ENCODE peak calls at places on chromosomes 7 and 10, in five cellular contexts. I is spleen, U is right lobe of liver, T is PC-9, S is prostate gland. F is an unnamed sample.

GRCh38 chr7:100887186-100887954 is 2.1 kb downstream of the UFSP1 start:
- DNase-seq in I (peak; percentile 93), U (no peak), T (no peak), S (no peak), F (no peak)

GRCh38 chr10:102599565-102600327 is 44.5 kb upstream of the TRIM8 start:
- DNase-seq in I (peak; percentile 83), U (peak; percentile 48), T (no peak), S (no peak), F (no peak)

GRCh38 chr10:93357680-93358079 is 124.5 kb downstream of the MYOF start:
- DNase-seq in I (no peak), U (no peak), T (no peak), S (no peak), F (no peak)

GRCh38 chr7:123727071-123727837 is 21.5 kb downstream of the WASL start:
- DNase-seq in I (no peak), U (no peak), T (peak; percentile 24), S (no peak), F (no peak)

GRCh38 chr7:30476401-30477145 is 2.0 kb downstream of the NOD1 start:
- DNase-seq in I (no peak), U (no peak), T (no peak), S (peak; percentile 59), F (no peak)

GRCh38 chr7:95420996-95421846 is 13.6 kb downstream of the PON2 start:
- DNase-seq in I (no peak), U (no peak), T (peak; percentile 3), S (no peak), F (no peak)

GRCh38 chr10:127922206-127922605 is 15.3 kb downstream of the PTPRE start:
- DNase-seq in I (no peak), U (no peak), T (no peak), S (no peak), F (no peak)

GRCh38 chr7:131196808-131197207 is 130.9 kb upstream of the MKLN1 start:
- DNase-seq in I (no peak), U (no peak), T (no peak), S (no peak), F (no peak)

GRCh38 chr7:43141091-43141490 is 28.6 kb downstream of the HECW1 start:
- DNase-seq in I (no peak), U (no peak), T (no peak), S (no peak), F (no peak)

GRCh38 chr10:93039110-93039509 is 21.5 kb upstream of the CYP26C1 start:
- DNase-seq in I (no peak), U (no peak), T (no peak), S (no peak), F (no peak)

GRCh38 chr7:121133444-121133843 is 144.9 kb downstream of the CPED1 start:
- DNase-seq in I (no peak), U (no peak), T (no peak), S (no peak), F (no peak)

GRCh38 chr7:121139427-121139826 is 150.9 kb downstream of the CPED1 start:
- DNase-seq in I (no peak), U (no peak), T (no peak), S (no peak), F (no peak)

GRCh38 chr7:121137580-121137979 is 149.1 kb downstream of the CPED1 start:
- DNase-seq in I (no peak), U (no peak), T (no peak), S (no peak), F (no peak)

GRCh38 chr7:121140790-121141189 is 152.3 kb downstream of the CPED1 start:
- DNase-seq in I (no peak), U (no peak), T (no peak), S (no peak), F (no peak)

DNA sequence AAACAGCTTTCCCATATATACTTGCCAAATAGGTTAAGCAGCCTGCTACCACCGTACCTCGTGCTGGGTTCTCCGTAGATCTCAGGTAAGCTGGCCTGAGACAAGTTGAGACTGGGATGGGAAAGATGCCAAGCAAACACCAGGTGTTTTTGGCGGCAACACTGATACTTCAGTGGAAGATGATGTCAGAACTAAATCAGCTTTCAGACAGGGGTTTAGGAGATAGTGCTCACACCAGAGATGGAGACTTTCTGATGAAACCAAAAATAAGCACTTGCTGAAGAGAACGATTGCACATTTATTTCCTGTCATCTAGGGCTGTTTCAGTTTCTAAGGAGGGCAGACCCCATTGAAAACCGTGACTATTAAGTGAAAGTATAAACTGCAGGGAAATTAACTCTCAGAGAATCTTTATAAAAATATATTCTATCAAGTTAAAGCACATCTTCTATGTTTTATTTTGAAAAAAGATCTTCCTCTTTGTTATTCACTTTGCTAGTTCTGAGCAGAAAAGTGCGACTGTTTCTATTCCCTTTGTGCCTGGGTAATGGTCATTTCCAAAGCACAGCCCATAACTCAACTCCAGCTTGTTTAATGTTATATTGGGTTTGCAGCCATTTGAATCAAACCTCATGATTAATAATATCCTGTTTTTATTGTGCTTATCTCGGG is 149.9 kb downstream of the CPED1 start:
- DNase-seq in I (no peak), U (no peak), T (no peak), S (peak; percentile 30), F (no peak)
- H3K4me3 ChIP-seq in I (peak overlapping the region; percentile 0), U (no peak overlapping the region), T (no peak overlapping the region), S (no peak overlapping the region), F (no peak overlapping the region)

GRCh38 chr10:130470286-130470685 is 334.1 kb downstream of the GLRX3 start:
- DNase-seq in I (no peak), U (no peak), T (no peak), S (no peak), F (peak; percentile 33)
- TF ChIP-seq CTCF in I (no peak), U (no peak), T (no peak), S (no peak), F (no peak)

GRCh38 chr10:14611971-14612693 is 162.6 kb downstream of the FAM107B start:
- DNase-seq in I (no peak), U (no peak), T (no peak), S (no peak), F (no peak)

GRCh38 chr10:14608381-14609001 is 166.2 kb downstream of the FAM107B start:
- DNase-seq in I (peak; percentile 87), U (peak; percentile 46), T (no peak), S (no peak), F (no peak)

GRCh38 chr10:14605231-14605925 is 169.3 kb downstream of the FAM107B start:
- DNase-seq in I (no peak), U (no peak), T (peak; percentile 32), S (no peak), F (no peak)

GRCh38 chr10:14606633-14607032 is 168.1 kb downstream of the FAM107B start:
- DNase-seq in I (no peak), U (no peak), T (no peak), S (no peak), F (no peak)

DNA sequence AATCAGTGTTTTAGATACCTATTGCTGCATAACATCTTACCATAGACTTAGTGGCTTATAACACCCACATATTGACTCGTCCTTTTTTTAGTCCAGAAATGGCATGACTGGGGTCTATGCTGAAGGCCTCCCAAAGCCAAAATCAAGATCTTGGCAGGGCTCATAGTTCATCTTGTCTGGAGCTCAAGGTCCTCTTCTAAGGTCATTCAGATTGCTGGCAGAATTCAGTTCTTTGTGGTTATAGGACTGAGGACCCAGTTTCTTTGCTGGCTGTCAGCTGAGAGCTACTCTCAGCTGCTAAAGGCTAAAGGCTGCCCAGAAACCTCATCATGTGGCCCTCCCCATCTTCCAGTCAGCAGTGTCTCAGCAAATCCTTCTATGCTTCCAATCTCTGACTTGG is 165.5 kb downstream of the FAM107B start:
- DNase-seq in I (no peak), U (no peak), T (no peak), S (no peak), F (no peak)
- H3K27ac ChIP-seq in I (no peak overlapping the region), U (peak overlapping the region; percentile 88), T (no peak overlapping the region), S (no peak overlapping the region), F (no peak overlapping the region)

GRCh38 chr7:99404235-99404976 is 4.0 kb downstream of the PDAP1 start:
- DNase-seq in I (no peak), U (no peak), T (no peak), S (no peak), F (no peak)

GRCh38 chr7:99408347-99409191 is at the start of the genes BUD31 and PDAP1:
- DNase-seq in I (peak; percentile 97), U (peak; percentile 92), T (peak; percentile 95), S (peak; percentile 93), F (peak; percentile 97)

GRCh38 chr7:99404977-99405320 is 3.4 kb downstream of the PDAP1 start:
- DNase-seq in I (no peak), U (no peak), T (no peak), S (no peak), F (no peak)

GRCh38 chr7:99407849-99408346 is 499 bp downstream of the PDAP1 start:
- DNase-seq in I (no peak), U (peak; percentile 44), T (peak; percentile 38), S (no peak), F (no peak)

DNA sequence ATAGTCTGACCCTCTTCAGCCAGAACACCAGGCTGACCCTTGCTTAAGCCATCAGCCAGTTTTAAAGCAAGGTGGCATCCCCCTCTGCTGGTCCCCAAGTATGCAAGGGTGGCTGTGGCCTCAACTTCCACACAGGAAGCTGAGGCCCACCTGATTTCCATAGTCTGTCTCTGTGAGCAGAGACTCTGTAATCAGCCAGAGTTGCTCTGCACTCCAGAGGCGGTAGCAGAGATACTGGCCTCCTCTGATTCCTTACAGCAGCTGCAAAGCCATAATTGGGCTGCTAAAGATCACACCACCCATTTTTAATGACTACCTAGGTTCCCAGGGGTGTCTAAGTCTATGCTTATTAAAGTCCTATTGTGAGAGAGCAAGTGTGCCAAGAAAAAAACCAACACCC is 1.8 kb downstream of the PDAP1 start:
- DNase-seq in I (no peak), U (no peak), T (no peak), S (no peak), F (no peak)
- H3K4me3 ChIP-seq in I (no peak overlapping the region), U (no peak overlapping the region), T (peak overlapping the region; percentile 99), S (no peak overlapping the region), F (peak overlapping the region; percentile 100)

GRCh38 chr7:44791278-44792219 is 4.9 kb upstream of the PPIA start:
- DNase-seq in I (no peak), U (no peak), T (no peak), S (no peak), F (no peak)
- TF ChIP-seq CTCF in I (no peak), U (no peak), T (no peak), S (no peak), F (no peak)